ENCODE peak calls at places on chromosomes 1 and 21, in four cellular contexts. D is cardiac muscle cell, B is neuronal stem cell, Q is ovary. X is an unnamed sample. For H3K4me1, the result is how much of the 10 kb centered on the place peaks cover.

GRCh38 chr1:38589036-38589435 is 270.5 kb downstream of the RRAGC start:
- DNase-seq in D (peak), B (no peak), Q (no peak), X (peak)

GRCh38 chr1:50236656-50237055 is 127.9 kb downstream of the ELAVL4 start:
- DNase-seq in D (no peak), B (no peak), Q (no peak), X (no peak)

GRCh38 chr1:96049759-96050409 is 671.7 kb upstream of the PTBP2 start:
- DNase-seq in D (peak), B (no peak), Q (no peak), X (no peak)

GRCh38 chr21:39149882-39150281 is 33.4 kb downstream of the PSMG1 start:
- DNase-seq in D (no peak), B (no peak), Q (no peak), X (no peak)

GRCh38 chr1:12486401-12487005 is 131.5 kb downstream of the DHRS3 start:
- DNase-seq in D (peak), B (no peak), Q (peak), X (peak)

GRCh38 chr1:15083578-15083977 is 70.0 kb upstream of the TMEM51 start:
- DNase-seq in D (peak), B (no peak), Q (no peak), X (no peak)

GRCh38 chr1:38475624-38476005 is 384.0 kb downstream of the RRAGC start:
- DNase-seq in D (no peak), B (no peak), Q (no peak), X (no peak)

GRCh38 chr1:6427445-6428390 is 3.1 kb downstream of the ESPN start:
- DNase-seq in D (no peak), B (no peak), Q (no peak), X (no peak)

GRCh38 chr1:58013237-58013636 is 533.3 kb downstream of the OMA1 start:
- DNase-seq in D (no peak), B (no peak), Q (no peak), X (no peak)

GRCh38 chr1:15492572-15492971 is 16.7 kb downstream of the CELA2B start:
- DNase-seq in D (no peak), B (no peak), Q (no peak), X (no peak)

GRCh38 chr1:91724231-91724630 is 161.7 kb downstream of the TGFBR3 start:
- DNase-seq in D (no peak), B (no peak), Q (no peak), X (no peak)

GRCh38 chr1:118151312-118151937 is 33.6 kb downstream of the SPAG17 start:
- DNase-seq in D (peak), B (peak), Q (peak), X (peak)

DNA sequence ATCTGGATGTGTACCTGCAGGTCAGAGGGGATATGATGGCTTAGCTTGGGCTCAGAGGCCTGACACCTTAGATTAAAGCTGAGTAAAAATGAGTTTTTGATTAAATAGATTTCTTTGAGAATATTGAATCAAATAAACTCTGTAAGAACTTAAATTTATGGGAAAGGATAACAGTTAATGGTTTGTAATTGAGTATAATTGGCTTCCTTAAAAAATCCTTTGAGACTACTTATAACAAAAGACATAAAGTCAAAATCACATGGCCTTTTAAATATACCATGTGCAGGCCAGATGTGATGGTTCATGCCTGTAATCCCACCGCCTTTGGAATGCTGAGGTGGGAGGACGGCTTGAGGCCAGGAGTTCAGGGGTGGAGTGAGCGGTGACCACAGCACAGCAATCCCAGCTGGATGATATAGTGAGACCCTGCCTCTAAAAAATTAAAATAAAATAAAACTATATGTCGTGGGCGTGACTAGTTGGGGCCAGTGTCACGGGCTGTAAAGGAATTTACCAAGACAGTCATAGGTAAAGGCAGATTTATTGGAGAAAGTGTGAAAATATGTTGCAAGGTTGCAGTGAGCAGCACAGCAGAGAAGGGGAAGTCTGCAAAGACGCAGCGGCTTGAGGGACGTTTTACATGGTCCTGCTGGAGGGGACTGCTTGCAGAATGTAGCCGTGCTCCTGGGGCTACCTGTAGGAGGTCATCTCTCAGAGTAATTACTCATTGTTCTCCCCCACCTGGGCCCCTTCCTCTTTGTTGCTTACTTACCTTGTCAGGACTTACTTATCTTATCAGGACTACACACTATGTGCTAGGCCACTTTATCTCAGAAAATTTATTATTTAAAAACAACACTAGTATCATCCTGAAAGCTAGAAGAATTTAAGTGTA is 122.3 kb downstream of the ZMYM4 start:
- DNase-seq in D (no peak), B (no peak), Q (no peak), X (no peak)
- H3K4me1 ChIP-seq in D (under half), B (under half), Q (under half), X (under half)

GRCh38 chr1:2416403-2416802 is 4.0 kb upstream of the PEX10 start:
- DNase-seq in D (no peak), B (no peak), Q (no peak), X (peak)
- H3K4me3 ChIP-seq in D (no peak), B (no peak), Q (no peak), X (no peak)

GRCh38 chr1:100627018-100627716 is 89.2 kb downstream of the GPR88 start:
- DNase-seq in D (peak), B (no peak), Q (no peak), X (no peak)
- H3K4me1 ChIP-seq in D (under half), B (under half), Q (under half), X (under half)

DNA sequence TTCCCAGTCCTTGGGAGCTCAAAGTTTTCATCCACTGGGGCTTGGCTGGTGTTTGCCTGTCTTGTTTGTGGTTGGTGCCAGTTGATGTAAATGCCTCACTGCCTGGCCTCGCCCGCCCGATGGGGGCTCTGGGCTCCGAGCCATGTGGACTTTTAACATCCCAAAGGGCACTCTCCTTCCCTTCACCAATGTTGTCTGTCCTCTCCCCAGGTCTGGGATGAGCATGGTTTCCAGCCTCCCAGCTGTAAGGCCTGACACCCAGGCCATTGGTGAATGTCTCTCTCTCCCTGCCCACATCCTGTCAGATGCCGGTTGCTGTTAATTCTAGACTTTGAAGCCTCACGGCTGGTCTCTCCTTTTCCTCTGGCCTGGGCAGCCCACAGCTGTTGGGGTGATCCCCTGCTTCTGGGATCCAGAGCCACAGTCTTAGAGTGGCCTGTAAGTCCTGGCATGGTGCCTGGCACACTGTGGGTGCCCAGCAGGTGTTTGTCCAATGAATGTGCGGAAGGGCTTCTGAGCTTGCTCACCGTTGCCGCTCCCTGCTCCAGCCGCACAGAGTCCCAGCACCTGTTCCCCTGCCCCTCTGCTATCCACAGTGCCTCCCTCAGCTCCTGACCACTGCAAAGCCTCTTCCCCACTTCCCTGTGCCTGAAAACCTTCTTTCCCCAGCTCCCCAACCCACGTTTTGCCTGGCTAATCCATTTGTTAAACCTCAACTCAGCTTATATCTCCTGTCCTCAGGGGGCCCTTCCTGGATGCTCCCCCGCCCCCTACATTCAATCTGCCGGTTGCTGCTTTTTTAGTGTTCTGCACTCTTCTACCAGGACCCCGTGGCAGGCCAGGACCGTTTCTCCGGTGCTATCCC is 3.3 kb upstream of the C1orf174 start:
- DNase-seq in D (no peak), B (no peak), Q (no peak), X (peak)
- H3K4me3 ChIP-seq in D (no peak), B (no peak), Q (no peak), X (no peak)

GRCh38 chr1:53430779-53431178 is 28.4 kb upstream of the DMRTB1 start:
- DNase-seq in D (no peak), B (no peak), Q (no peak), X (no peak)

GRCh38 chr1:53438427-53439336 is 20.5 kb upstream of the DMRTB1 start:
- DNase-seq in D (no peak), B (no peak), Q (no peak), X (no peak)

GRCh38 chr1:53431244-53431643 is 28.0 kb upstream of the DMRTB1 start:
- DNase-seq in D (no peak), B (no peak), Q (no peak), X (no peak)

GRCh38 chr1:53431725-53432306 is 27.4 kb upstream of the DMRTB1 start:
- DNase-seq in D (no peak), B (no peak), Q (no peak), X (no peak)

GRCh38 chr1:53435151-53435550 is 24.0 kb upstream of the DMRTB1 start:
- DNase-seq in D (no peak), B (no peak), Q (no peak), X (no peak)
- H3K4me1 ChIP-seq in D (under half), B (under half), Q (under half), X (under half)

GRCh38 chr1:20484526-20485462 is 1.2 kb downstream of the CAMK2N1 start:
- DNase-seq in D (peak), B (peak), Q (peak), X (peak)
- H3K4me3 ChIP-seq in D (peak), B (peak), Q (peak), X (peak)

GRCh38 chr1:231236938-231237337 is 4.1 kb upstream of the GNPAT start:
- DNase-seq in D (no peak), B (no peak), Q (no peak), X (no peak)
- H3K4me1 ChIP-seq in D (under half), B (under half), Q (under half), X (under half)

GRCh38 chr1:23169219-23169575 is 541 bp upstream of the LUZP1 start:
- DNase-seq in D (no peak), B (no peak), Q (no peak), X (no peak)
- H3K4me3 ChIP-seq in D (no peak), B (no peak), Q (peak), X (peak)

GRCh38 chr1:184486761-184487445 is 100.1 kb downstream of the C1orf21 start:
- DNase-seq in D (no peak), B (no peak), Q (no peak), X (no peak)
- H3K4me1 ChIP-seq in D (under half), B (under half), Q (under half), X (under half)